ENCODE peak calls at places on chromosome 14, in five cellular contexts. One of them, this sample, is unnamed.

GRCh38 chr14:89184952-89185351 is 232.1 kb downstream of the FOXN3 start:
- DNase-seq in neuronal stem cell: no peak
- DNase-seq in IMR-90: no peak
- DNase-seq in H9: no peak
- DNase-seq in mesenchymal stem cell: no peak
- DNase-seq in this sample: no peak

GRCh38 chr14:39592390-39592789 is 160.2 kb upstream of the FBXO33 start:
- DNase-seq in neuronal stem cell: no peak
- DNase-seq in mesenchymal stem cell: no peak
- DNase-seq in IMR-90: no peak
- DNase-seq in H9: no peak
- DNase-seq in this sample: no peak

GRCh38 chr14:35879654-35880249 is 53.6 kb downstream of the BRMS1L start:
- DNase-seq in mesenchymal stem cell: peak; percentile 43
- DNase-seq in neuronal stem cell: no peak
- DNase-seq in H9: no peak
- DNase-seq in IMR-90: peak; percentile 20
- DNase-seq in this sample: peak; percentile 29

GRCh38 chr14:99930420-99931274 is 134.6 kb upstream of the EVL start:
- DNase-seq in H9: no peak
- DNase-seq in IMR-90: no peak
- DNase-seq in mesenchymal stem cell: no peak
- DNase-seq in neuronal stem cell: no peak
- DNase-seq in this sample: no peak

GRCh38 chr14:81571437-81571836 is 37.8 kb upstream of the SEL1L start:
- DNase-seq in H9: no peak
- DNase-seq in IMR-90: no peak
- DNase-seq in neuronal stem cell: no peak
- DNase-seq in mesenchymal stem cell: no peak
- DNase-seq in this sample: no peak

GRCh38 chr14:21041676-21042433 is at the start of gene RNASE7:
- DNase-seq in H9: no peak
- DNase-seq in neuronal stem cell: no peak
- DNase-seq in mesenchymal stem cell: peak; percentile 23
- DNase-seq in IMR-90: peak; percentile 54
- DNase-seq in this sample: peak; percentile 7

GRCh38 chr14:99313234-99313633 is 41.2 kb upstream of the BCL11B start:
- DNase-seq in IMR-90: no peak
- DNase-seq in neuronal stem cell: no peak
- DNase-seq in mesenchymal stem cell: no peak
- DNase-seq in H9: no peak
- DNase-seq in this sample: no peak

GRCh38 chr14:22474730-22475351 is 114.2 kb downstream of the DAD1 start:
- DNase-seq in mesenchymal stem cell: no peak
- DNase-seq in IMR-90: peak; percentile 2
- DNase-seq in H9: no peak
- DNase-seq in neuronal stem cell: no peak
- DNase-seq in this sample: no peak

GRCh38 chr14:53032838-53033390 is 82.1 kb upstream of the FERMT2 start:
- DNase-seq in IMR-90: peak; percentile 8
- DNase-seq in H9: no peak
- DNase-seq in neuronal stem cell: no peak
- DNase-seq in mesenchymal stem cell: no peak
- DNase-seq in this sample: no peak

GRCh38 chr14:58298880-58299664 is 717 bp downstream of the ARID4A start:
- DNase-seq in mesenchymal stem cell: no peak
- DNase-seq in neuronal stem cell: peak; percentile 41
- DNase-seq in IMR-90: no peak
- DNase-seq in H9: peak; percentile 41
- DNase-seq in this sample: no peak

GRCh38 chr14:24838945-24839616 is 205.1 kb upstream of the GZMB start:
- DNase-seq in H9: no peak
- DNase-seq in neuronal stem cell: peak; percentile 18
- DNase-seq in mesenchymal stem cell: no peak
- DNase-seq in IMR-90: no peak
- DNase-seq in this sample: no peak

GRCh38 chr14:100810861-100811461 is 15.0 kb upstream of the MEG3 start:
- DNase-seq in mesenchymal stem cell: no peak
- DNase-seq in H9: no peak
- DNase-seq in IMR-90: no peak
- DNase-seq in neuronal stem cell: no peak
- DNase-seq in this sample: no peak

GRCh38 chr14:54781080-54781479 is 121.5 kb downstream of the GCH1 start:
- DNase-seq in H9: no peak
- DNase-seq in mesenchymal stem cell: no peak
- DNase-seq in IMR-90: no peak
- DNase-seq in neuronal stem cell: no peak
- DNase-seq in this sample: no peak

GRCh38 chr14:64700894-64701293 is 3.3 kb upstream of the PLEKHG3 start:
- DNase-seq in IMR-90: no peak
- DNase-seq in H9: no peak
- DNase-seq in mesenchymal stem cell: no peak
- DNase-seq in neuronal stem cell: no peak
- DNase-seq in this sample: no peak

GRCh38 chr14:51957950-51958349 is 31.4 kb upstream of the RTRAF start:
- DNase-seq in neuronal stem cell: no peak
- DNase-seq in mesenchymal stem cell: no peak
- DNase-seq in IMR-90: peak; percentile 45
- DNase-seq in H9: no peak
- DNase-seq in this sample: no peak

GRCh38 chr14:22570132-22570949 is 18.7 kb downstream of the DAD1 start:
- DNase-seq in mesenchymal stem cell: peak; percentile 80
- DNase-seq in H9: peak; percentile 90
- DNase-seq in IMR-90: peak; percentile 82
- DNase-seq in neuronal stem cell: peak; percentile 91
- DNase-seq in this sample: peak; percentile 96

GRCh38 chr14:97056086-97056485 is 258.9 kb downstream of the VRK1 start:
- DNase-seq in mesenchymal stem cell: no peak
- DNase-seq in neuronal stem cell: no peak
- DNase-seq in H9: no peak
- DNase-seq in IMR-90: no peak
- DNase-seq in this sample: no peak

GRCh38 chr14:97057238-97057637 is 260.1 kb downstream of the VRK1 start:
- DNase-seq in mesenchymal stem cell: no peak
- DNase-seq in neuronal stem cell: no peak
- DNase-seq in H9: no peak
- DNase-seq in IMR-90: no peak
- DNase-seq in this sample: no peak

GRCh38 chr14:97061198-97061597 is 264.0 kb downstream of the VRK1 start:
- DNase-seq in neuronal stem cell: no peak
- DNase-seq in mesenchymal stem cell: no peak
- DNase-seq in H9: no peak
- DNase-seq in IMR-90: no peak
- DNase-seq in this sample: no peak

GRCh38 chr14:97058071-97058470 is 260.9 kb downstream of the VRK1 start:
- DNase-seq in H9: no peak
- DNase-seq in neuronal stem cell: no peak
- DNase-seq in mesenchymal stem cell: no peak
- DNase-seq in IMR-90: no peak
- DNase-seq in this sample: no peak

DNA sequence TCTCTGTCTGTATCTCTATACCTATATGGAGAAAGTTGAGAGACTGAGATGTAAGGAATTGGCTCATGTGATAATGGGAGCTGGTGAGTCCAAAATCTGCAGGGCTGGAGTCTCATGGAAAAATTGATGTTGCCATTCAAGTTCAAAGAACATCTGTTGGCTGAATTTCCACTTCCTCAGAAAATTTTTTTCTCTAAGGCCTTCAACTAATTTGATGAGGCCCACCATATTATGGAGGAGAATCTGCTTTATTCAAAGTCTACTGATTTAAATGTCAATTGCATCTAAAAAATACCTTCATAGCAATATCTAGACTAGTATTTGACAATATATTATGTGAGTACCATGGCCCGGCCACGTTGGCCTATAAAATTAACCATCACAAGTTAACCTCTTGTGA is 261.4 kb downstream of the VRK1 start:
- DNase-seq in IMR-90: no peak
- DNase-seq in mesenchymal stem cell: no peak
- DNase-seq in H9: no peak
- DNase-seq in neuronal stem cell: no peak
- DNase-seq in this sample: no peak
- H3K9ac ChIP-seq in IMR-90: no peak overlapping the region
- H3K9ac ChIP-seq in mesenchymal stem cell: no peak overlapping the region
- H3K9ac ChIP-seq in H9: no peak overlapping the region
- H3K9ac ChIP-seq in neuronal stem cell: no peak overlapping the region
- H3K9ac ChIP-seq in this sample: no peak overlapping the region

GRCh38 chr14:102417646-102418045 is 54.9 kb downstream of the TECPR2 start:
- DNase-seq in neuronal stem cell: no peak
- DNase-seq in IMR-90: no peak
- DNase-seq in H9: peak; percentile 21
- DNase-seq in mesenchymal stem cell: no peak
- DNase-seq in this sample: no peak

GRCh38 chr14:102417118-102417517 is 54.4 kb downstream of the TECPR2 start:
- DNase-seq in H9: peak; percentile 25
- DNase-seq in neuronal stem cell: no peak
- DNase-seq in mesenchymal stem cell: no peak
- DNase-seq in IMR-90: no peak
- DNase-seq in this sample: no peak

GRCh38 chr14:102418169-102418852 is 55.6 kb downstream of the TECPR2 start:
- DNase-seq in IMR-90: no peak
- DNase-seq in neuronal stem cell: no peak
- DNase-seq in H9: no peak
- DNase-seq in mesenchymal stem cell: no peak
- DNase-seq in this sample: no peak

GRCh38 chr14:102418853-102419240 is 56.1 kb downstream of the TECPR2 start:
- DNase-seq in IMR-90: no peak
- DNase-seq in H9: no peak
- DNase-seq in mesenchymal stem cell: no peak
- DNase-seq in neuronal stem cell: no peak
- DNase-seq in this sample: no peak

GRCh38 chr14:102415671-102416070 is 52.9 kb downstream of the TECPR2 start:
- DNase-seq in mesenchymal stem cell: no peak
- DNase-seq in IMR-90: no peak
- DNase-seq in neuronal stem cell: no peak
- DNase-seq in H9: no peak
- DNase-seq in this sample: no peak
- H3K27ac ChIP-seq in mesenchymal stem cell: no peak overlapping the region
- H3K27ac ChIP-seq in IMR-90: no peak overlapping the region
- H3K27ac ChIP-seq in neuronal stem cell: no peak overlapping the region
- H3K27ac ChIP-seq in H9: no peak overlapping the region
- H3K27ac ChIP-seq in this sample: no peak overlapping the region

GRCh38 chr14:70665448-70666363 is 24.0 kb downstream of the TTC9 start:
- DNase-seq in neuronal stem cell: no peak
- DNase-seq in H9: no peak
- DNase-seq in IMR-90: no peak
- DNase-seq in mesenchymal stem cell: no peak
- DNase-seq in this sample: peak; percentile 98
- H4K91ac ChIP-seq in neuronal stem cell: no peak overlapping the region
- H4K91ac ChIP-seq in H9: no peak overlapping the region
- H4K91ac ChIP-seq in IMR-90: no peak overlapping the region
- H4K91ac ChIP-seq in mesenchymal stem cell: no peak overlapping the region
- H4K91ac ChIP-seq in this sample: peak overlapping the region; percentile 75

DNA sequence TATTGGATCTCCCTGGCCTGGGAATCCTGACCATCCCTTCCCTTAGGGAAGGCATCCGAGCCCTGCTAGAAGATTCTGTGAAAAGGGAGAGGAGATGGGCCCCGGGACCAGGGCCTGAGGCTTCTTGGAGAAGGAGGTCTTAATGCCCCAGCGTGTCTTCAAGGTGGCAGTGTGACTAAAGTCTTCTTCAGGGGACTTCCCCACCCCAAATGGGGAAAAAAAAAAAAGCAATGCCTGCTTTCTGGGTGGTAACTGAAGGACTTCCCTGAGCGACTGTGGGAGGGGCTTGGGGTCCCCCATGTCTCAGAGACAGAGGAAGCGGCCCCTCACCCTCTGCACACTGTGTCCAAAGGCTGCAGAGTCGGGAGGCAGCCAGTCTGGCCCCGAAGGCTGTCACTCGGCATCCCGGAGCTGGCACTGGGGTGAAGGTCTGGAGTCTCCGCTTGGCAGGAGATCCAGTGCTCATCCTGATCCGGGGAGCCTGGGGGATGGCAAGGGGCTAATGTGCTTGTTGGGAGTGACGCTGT is 7.8 kb upstream of the PGF start:
- DNase-seq in neuronal stem cell: no peak
- DNase-seq in mesenchymal stem cell: no peak
- DNase-seq in H9: no peak
- DNase-seq in IMR-90: no peak
- DNase-seq in this sample: no peak
- H3K9ac ChIP-seq in neuronal stem cell: no peak overlapping the region
- H3K9ac ChIP-seq in mesenchymal stem cell: no peak overlapping the region
- H3K9ac ChIP-seq in H9: no peak overlapping the region
- H3K9ac ChIP-seq in IMR-90: no peak overlapping the region
- H3K9ac ChIP-seq in this sample: no peak overlapping the region

GRCh38 chr14:77043177-77043983 is 14.9 kb upstream of the IRF2BPL start:
- DNase-seq in neuronal stem cell: no peak
- DNase-seq in H9: no peak
- DNase-seq in IMR-90: peak; percentile 91
- DNase-seq in mesenchymal stem cell: peak; percentile 91
- DNase-seq in this sample: peak; percentile 94
- H3K27ac ChIP-seq in neuronal stem cell: no peak overlapping the region
- H3K27ac ChIP-seq in H9: no peak overlapping the region
- H3K27ac ChIP-seq in IMR-90: peak overlapping the region; percentile 93
- H3K27ac ChIP-seq in mesenchymal stem cell: peak overlapping the region; percentile 89
- H3K27ac ChIP-seq in this sample: peak overlapping the region; percentile 90

DNA sequence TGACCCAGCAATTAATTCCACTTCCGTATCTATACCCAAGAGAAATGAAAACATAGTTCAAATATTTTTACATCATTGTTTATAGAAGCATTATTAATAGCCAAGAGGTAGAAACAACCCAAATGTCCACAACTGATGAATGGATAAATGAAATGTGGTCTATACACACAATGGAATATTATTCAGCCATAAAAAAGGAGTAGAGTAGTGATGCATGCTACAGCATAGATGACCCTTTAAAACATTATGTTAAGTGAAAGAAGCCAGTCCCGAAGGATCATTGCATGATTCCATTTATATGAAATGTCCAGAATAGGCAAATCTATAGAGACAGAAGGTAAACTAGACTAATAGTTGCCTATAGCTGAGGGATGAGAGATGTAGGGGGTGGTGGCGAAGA is 29.3 kb downstream of the TGFB3 start:
- DNase-seq in mesenchymal stem cell: no peak
- DNase-seq in neuronal stem cell: no peak
- DNase-seq in H9: no peak
- DNase-seq in IMR-90: no peak
- DNase-seq in this sample: no peak
- H4K91ac ChIP-seq in mesenchymal stem cell: no peak overlapping the region
- H4K91ac ChIP-seq in neuronal stem cell: no peak overlapping the region
- H4K91ac ChIP-seq in H9: no peak overlapping the region
- H4K91ac ChIP-seq in IMR-90: no peak overlapping the region
- H4K91ac ChIP-seq in this sample: no peak overlapping the region

GRCh38 chr14:93245764-93246420 is 38.8 kb downstream of the UBR7 start:
- DNase-seq in neuronal stem cell: no peak
- DNase-seq in mesenchymal stem cell: no peak
- DNase-seq in H9: no peak
- DNase-seq in IMR-90: peak; percentile 34
- DNase-seq in this sample: no peak

GRCh38 chr14:93249128-93249831 is 42.2 kb downstream of the UBR7 start:
- DNase-seq in IMR-90: no peak
- DNase-seq in neuronal stem cell: no peak
- DNase-seq in mesenchymal stem cell: no peak
- DNase-seq in H9: no peak
- DNase-seq in this sample: no peak

GRCh38 chr14:93240678-93241000 is 33.6 kb downstream of the UBR7 start:
- DNase-seq in neuronal stem cell: no peak
- DNase-seq in H9: no peak
- DNase-seq in IMR-90: no peak
- DNase-seq in mesenchymal stem cell: no peak
- DNase-seq in this sample: no peak

GRCh38 chr14:93246534-93246933 is 39.5 kb downstream of the UBR7 start:
- DNase-seq in neuronal stem cell: no peak
- DNase-seq in mesenchymal stem cell: no peak
- DNase-seq in IMR-90: no peak
- DNase-seq in H9: no peak
- DNase-seq in this sample: no peak
- H3K9ac ChIP-seq in neuronal stem cell: no peak overlapping the region
- H3K9ac ChIP-seq in mesenchymal stem cell: no peak overlapping the region
- H3K9ac ChIP-seq in IMR-90: no peak overlapping the region
- H3K9ac ChIP-seq in H9: no peak overlapping the region
- H3K9ac ChIP-seq in this sample: no peak overlapping the region